ENCODE peak calls at places on chromosomes 1 and 21, in seven cellular contexts. One of them, this sample, is unnamed.

GRCh38 chr21:15061747-15062146 is 3.1 kb downstream of the NRIP1 start:
- DNase-seq in GM06990: no peak
- DNase-seq in NCI-H1092: no peak
- DNase-seq in upper lobe of right lung: no peak
- DNase-seq in activated T-helper 2 cell treated with anti-CD3 and anti-CD28 coated beads, Interferon-gamma antibody, Interleukin-2, Interleukin-4, amounts not matched to agents 10 μg/mL and 5 μg/mL and 100 μg/mL, durations not matched to agents 14 hours and 24 hours and 36 hours: no peak
- DNase-seq in NCI-H510A: no peak
- DNase-seq in pancreas: no peak
- DNase-seq in this sample: no peak

GRCh38 chr1:29823536-29823935 is 587.2 kb downstream of the PTPRU start:
- DNase-seq in GM06990: no peak
- DNase-seq in NCI-H1092: no peak
- DNase-seq in upper lobe of right lung: no peak
- DNase-seq in activated T-helper 2 cell treated with anti-CD3 and anti-CD28 coated beads, Interferon-gamma antibody, Interleukin-2, Interleukin-4, amounts not matched to agents 10 μg/mL and 5 μg/mL and 100 μg/mL, durations not matched to agents 14 hours and 24 hours and 36 hours: no peak
- DNase-seq in NCI-H510A: no peak
- DNase-seq in pancreas: no peak
- DNase-seq in this sample: no peak

GRCh38 chr1:47655521-47656300 is 217.9 kb downstream of the FOXD2 start:
- DNase-seq in GM06990: no peak
- DNase-seq in NCI-H1092: no peak
- DNase-seq in upper lobe of right lung: peak; percentile 13
- DNase-seq in activated T-helper 2 cell treated with anti-CD3 and anti-CD28 coated beads, Interferon-gamma antibody, Interleukin-2, Interleukin-4, amounts not matched to agents 10 μg/mL and 5 μg/mL and 100 μg/mL, durations not matched to agents 14 hours and 24 hours and 36 hours: no peak
- DNase-seq in NCI-H510A: no peak
- DNase-seq in pancreas: no peak
- DNase-seq in this sample: no peak

GRCh38 chr1:42821690-42822089 is 4.5 kb upstream of the SVBP start:
- DNase-seq in GM06990: no peak
- DNase-seq in NCI-H1092: no peak
- DNase-seq in upper lobe of right lung: no peak
- DNase-seq in activated T-helper 2 cell treated with anti-CD3 and anti-CD28 coated beads, Interferon-gamma antibody, Interleukin-2, Interleukin-4, amounts not matched to agents 10 μg/mL and 5 μg/mL and 100 μg/mL, durations not matched to agents 14 hours and 24 hours and 36 hours: no peak
- DNase-seq in NCI-H510A: no peak
- DNase-seq in pancreas: no peak
- DNase-seq in this sample: no peak

GRCh38 chr1:31626451-31627202 is 9.1 kb downstream of the HCRTR1 start:
- DNase-seq in GM06990: no peak
- DNase-seq in NCI-H1092: no peak
- DNase-seq in upper lobe of right lung: no peak
- DNase-seq in activated T-helper 2 cell treated with anti-CD3 and anti-CD28 coated beads, Interferon-gamma antibody, Interleukin-2, Interleukin-4, amounts not matched to agents 10 μg/mL and 5 μg/mL and 100 μg/mL, durations not matched to agents 14 hours and 24 hours and 36 hours: no peak
- DNase-seq in NCI-H510A: no peak
- DNase-seq in pancreas: peak; percentile 51
- DNase-seq in this sample: no peak

GRCh38 chr1:161091796-161092507 is 2.6 kb upstream of the NECTIN4 start:
- DNase-seq in GM06990: no peak
- DNase-seq in NCI-H1092: no peak
- DNase-seq in upper lobe of right lung: no peak
- DNase-seq in activated T-helper 2 cell treated with anti-CD3 and anti-CD28 coated beads, Interferon-gamma antibody, Interleukin-2, Interleukin-4, amounts not matched to agents 10 μg/mL and 5 μg/mL and 100 μg/mL, durations not matched to agents 14 hours and 24 hours and 36 hours: no peak
- DNase-seq in NCI-H510A: no peak
- DNase-seq in pancreas: no peak
- DNase-seq in this sample: no peak

GRCh38 chr21:18801468-18801867 is 397.9 kb upstream of the TMPRSS15 start:
- DNase-seq in GM06990: no peak
- DNase-seq in NCI-H1092: no peak
- DNase-seq in upper lobe of right lung: no peak
- DNase-seq in activated T-helper 2 cell treated with anti-CD3 and anti-CD28 coated beads, Interferon-gamma antibody, Interleukin-2, Interleukin-4, amounts not matched to agents 10 μg/mL and 5 μg/mL and 100 μg/mL, durations not matched to agents 14 hours and 24 hours and 36 hours: no peak
- DNase-seq in NCI-H510A: no peak
- DNase-seq in pancreas: no peak
- DNase-seq in this sample: no peak

GRCh38 chr1:116279715-116280114 is 93.3 kb upstream of the ATP1A1 start:
- DNase-seq in GM06990: no peak
- DNase-seq in NCI-H1092: no peak
- DNase-seq in upper lobe of right lung: no peak
- DNase-seq in activated T-helper 2 cell treated with anti-CD3 and anti-CD28 coated beads, Interferon-gamma antibody, Interleukin-2, Interleukin-4, amounts not matched to agents 10 μg/mL and 5 μg/mL and 100 μg/mL, durations not matched to agents 14 hours and 24 hours and 36 hours: no peak
- DNase-seq in NCI-H510A: no peak
- DNase-seq in pancreas: no peak
- DNase-seq in this sample: no peak